ENCODE peak calls at places on chromosomes 1 and 21, in six cellular contexts. D is ovary, O is thyroid gland, R is fibroblast of pulmonary artery, J is A549, E is MM.1S. S is an unnamed sample.

GRCh38 chr21:18772876-18773275 is 369.3 kb upstream of the TMPRSS15 start:
- DNase-seq in R (no peak), O (no peak), E (no peak), D (no peak), J (no peak), S (no peak)

GRCh38 chr1:240687820-240688219 is 75.9 kb upstream of the GREM2 start:
- DNase-seq in D (no peak), R (no peak), J (no peak), O (no peak), E (peak), S (no peak)

GRCh38 chr1:245277276-245277675 is 122.5 kb downstream of the KIF26B start:
- DNase-seq in J (no peak), R (no peak), D (no peak), E (no peak), O (peak), S (no peak)

GRCh38 chr1:2561898-2562895 is 6.0 kb downstream of the TNFRSF14 start:
- DNase-seq in O (no peak), E (no peak), D (no peak), J (no peak), R (no peak), S (no peak)

GRCh38 chr1:39159224-39160036 is 45.1 kb upstream of the MACF1 start:
- DNase-seq in D (no peak), R (peak), J (peak), E (no peak), O (peak), S (peak)

GRCh38 chr1:170664828-170665617 is 1.1 kb downstream of the PRRX1 start:
- DNase-seq in R (peak), J (peak), E (no peak), D (peak), O (peak), S (peak)

GRCh38 chr21:45715441-45715840 is 71.9 kb downstream of the PCBP3 start:
- DNase-seq in R (no peak), J (no peak), O (no peak), E (no peak), D (no peak), S (no peak)

GRCh38 chr1:39609618-39610331 is 29.7 kb downstream of the HEYL start:
- DNase-seq in O (peak), E (peak), D (peak), R (peak), J (peak), S (peak)

GRCh38 chr21:43929217-43929971 is 64.4 kb downstream of the AGPAT3 start:
- DNase-seq in R (no peak), J (no peak), O (peak), E (no peak), D (no peak), S (no peak)

GRCh38 chr1:204286841-204287387 is 72.8 kb downstream of the PLEKHA6 start:
- DNase-seq in R (peak), E (peak), J (peak), D (no peak), O (peak), S (no peak)

GRCh38 chr21:30582850-30583249 is 7.3 kb downstream of the KRTAP22-2 start:
- DNase-seq in J (no peak), D (no peak), E (no peak), O (no peak), R (no peak), S (no peak)

GRCh38 chr1:63721531-63722189 is 52.2 kb upstream of the ROR1 start:
- DNase-seq in J (no peak), E (no peak), O (peak), D (no peak), R (peak), S (peak)

GRCh38 chr1:173863224-173864151 is 4.3 kb downstream of the GAS5 start:
- DNase-seq in J (no peak), R (no peak), D (no peak), E (no peak), O (no peak), S (no peak)

GRCh38 chr21:42705346-42705745 is 51.9 kb downstream of the PDE9A start:
- DNase-seq in E (no peak), D (no peak), R (no peak), J (no peak), O (no peak), S (no peak)

GRCh38 chr21:42707207-42707830 is 53.9 kb downstream of the PDE9A start:
- DNase-seq in E (no peak), R (no peak), O (no peak), D (no peak), J (no peak), S (no peak)

GRCh38 chr21:42704861-42705260 is 51.4 kb downstream of the PDE9A start:
- DNase-seq in D (no peak), R (no peak), E (no peak), O (no peak), J (no peak), S (no peak)

GRCh38 chr21:42706765-42707164 is 53.3 kb downstream of the PDE9A start:
- DNase-seq in R (no peak), O (no peak), E (no peak), J (no peak), D (no peak), S (no peak)

DNA sequence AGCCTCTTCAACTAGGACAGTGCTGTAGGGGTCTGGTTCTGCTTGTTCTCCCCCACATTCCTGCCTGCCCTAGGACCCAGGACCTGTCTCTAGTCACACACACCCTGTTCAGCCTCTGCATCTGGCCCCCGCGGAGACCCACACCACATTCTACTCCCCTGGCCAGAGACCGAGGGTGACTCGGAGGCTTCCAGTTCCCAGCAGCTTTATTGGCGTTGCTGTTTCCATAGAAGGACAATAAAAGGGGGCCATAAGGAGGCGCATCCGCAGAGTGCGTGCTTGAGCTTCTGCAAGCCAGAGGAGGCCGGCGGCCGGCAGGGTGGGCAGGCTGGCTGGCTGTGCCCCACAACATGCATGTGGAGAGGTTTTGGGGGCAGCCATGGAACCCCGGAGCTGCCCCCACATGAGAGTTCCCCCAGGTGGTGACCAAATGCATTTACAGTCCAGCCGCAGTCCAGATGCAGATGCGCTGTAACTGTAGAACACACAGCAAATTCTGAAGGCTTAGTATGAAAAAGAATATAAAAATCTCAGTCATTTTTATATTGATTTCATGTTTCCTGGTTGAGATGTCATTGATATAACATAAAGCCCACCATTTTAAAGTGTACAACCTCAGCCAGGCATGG is 52.4 kb downstream of the PDE9A start:
- DNase-seq in D (no peak), O (no peak), R (no peak), J (no peak), E (no peak), S (no peak)
- H3K4me3 ChIP-seq in D (no peak), O (no peak), R (no peak), J (no peak), E (no peak), S (no peak)

GRCh38 chr1:29713857-29714256 is 477.5 kb downstream of the PTPRU start:
- DNase-seq in R (peak), O (no peak), D (no peak), J (peak), E (no peak), S (peak)
- TF ChIP-seq CTCF in R (peak), O (no peak), D (no peak), J (no peak), E (peak), S (peak)

DNA sequence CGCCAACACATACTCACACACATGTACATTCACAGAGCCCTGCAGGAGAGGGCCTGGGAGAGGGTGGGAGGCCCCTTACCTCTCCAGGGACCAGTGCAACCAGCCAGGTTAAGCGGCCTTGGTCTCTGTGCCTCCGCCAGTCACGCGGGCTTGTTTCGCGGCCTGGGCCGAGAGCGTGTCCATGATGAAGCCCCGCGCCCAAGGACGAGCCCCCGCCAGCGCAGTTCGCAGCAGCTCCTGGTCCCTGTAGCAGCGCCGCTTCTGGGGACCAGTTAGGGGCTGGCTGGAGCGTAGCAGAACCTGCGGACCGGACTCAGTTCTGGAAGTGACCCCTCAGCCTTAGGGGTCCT is 7.3 kb upstream of the FAM167B start:
- DNase-seq in J (no peak), R (no peak), E (no peak), D (peak), O (peak), S (no peak)
- H3K4me3 ChIP-seq in J (no peak), R (peak), E (no peak), D (peak), O (no peak), S (peak)

DNA sequence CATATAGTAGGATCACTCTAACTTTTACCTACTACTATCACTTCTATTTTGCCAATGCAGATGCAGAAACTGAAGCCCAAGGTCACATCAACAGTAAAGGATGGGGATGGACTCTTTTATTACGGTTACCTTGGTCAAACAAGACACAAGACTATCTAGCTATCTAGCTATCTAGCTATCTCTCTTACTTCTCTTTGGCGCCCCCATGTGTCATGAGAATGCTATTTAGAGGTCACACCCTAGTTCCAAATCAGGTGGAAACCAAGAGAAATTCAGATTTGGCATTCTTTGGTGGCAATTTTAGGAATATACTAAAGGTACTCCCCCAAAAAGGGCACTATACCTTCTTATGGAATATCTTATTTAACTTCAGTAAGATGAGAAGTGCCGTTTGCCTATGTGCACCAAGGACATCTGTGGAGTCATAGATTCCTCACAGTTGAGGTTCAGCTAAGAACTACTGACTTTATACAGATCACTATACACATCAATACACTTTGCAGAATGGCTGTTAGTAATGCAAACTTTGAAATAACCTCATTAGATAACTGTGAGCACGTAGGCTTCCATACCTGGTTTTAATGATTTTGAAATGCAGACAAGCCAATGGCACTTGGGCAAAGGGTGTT is 6.7 kb downstream of the ZNF648 start:
- DNase-seq in E (peak), D (no peak), R (no peak), J (peak), O (peak), S (peak)
- TF ChIP-seq CTCF in E (peak), D (no peak), R (peak), J (peak), O (peak), S (no peak)

GRCh38 chr1:206658264-206658980 is 23.1 kb downstream of the DYRK3 start:
- DNase-seq in R (no peak), E (peak), D (no peak), O (no peak), J (peak), S (no peak)
- H3K4me3 ChIP-seq in R (no peak), E (peak), D (no peak), O (no peak), J (no peak), S (no peak)

GRCh38 chr1:216600730-216601426 is 122.4 kb downstream of the ESRRG start:
- DNase-seq in D (peak), E (peak), R (peak), O (peak), J (peak), S (peak)
- TF ChIP-seq CTCF in D (no peak), E (peak), R (peak), O (no peak), J (peak), S (peak)

DNA sequence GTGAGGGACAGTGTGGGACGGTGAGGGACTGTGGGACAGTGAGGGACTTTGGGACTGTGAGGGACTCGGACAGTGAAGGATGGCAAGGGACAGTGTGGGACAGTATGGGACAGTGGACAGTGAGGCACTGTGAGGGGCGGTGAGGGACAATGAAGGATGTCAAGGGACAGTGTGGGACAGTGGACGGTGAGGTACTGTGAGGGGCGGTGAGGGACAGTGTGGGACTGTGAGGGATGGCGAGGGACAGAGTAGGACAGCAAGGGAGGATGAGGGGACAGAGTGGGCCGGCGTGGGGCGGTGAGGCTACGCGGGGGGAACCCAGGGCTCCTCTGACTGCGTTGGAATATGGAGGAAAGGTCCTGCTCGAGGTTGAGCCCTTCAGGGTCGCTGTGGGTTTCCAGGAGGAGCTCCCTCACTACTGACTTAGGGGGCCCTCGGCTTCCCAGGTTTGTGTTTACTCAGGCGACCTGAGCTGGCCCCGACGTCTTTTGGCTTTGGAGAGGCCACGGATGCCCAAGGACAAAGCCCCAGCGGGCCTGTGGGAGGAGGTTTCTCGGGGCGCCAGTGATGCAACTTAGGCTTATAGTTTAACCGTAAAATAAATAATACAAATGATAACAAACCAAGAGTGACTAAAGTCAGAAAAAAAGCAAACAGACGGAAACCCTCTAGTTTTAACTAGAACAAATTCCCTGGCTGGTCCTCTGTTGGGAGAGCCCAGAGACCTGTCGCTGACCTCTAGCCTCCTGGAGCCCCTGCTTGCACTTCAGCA is 1.1 kb upstream of the ERRFI1 start:
- DNase-seq in E (no peak), O (peak), D (peak), R (peak), J (peak), S (peak)
- H3K4me3 ChIP-seq in E (no peak), O (peak), D (peak), R (peak), J (peak), S (peak)

GRCh38 chr1:21936366-21937031 is 611 bp downstream of the HSPG2 start:
- DNase-seq in J (no peak), E (no peak), D (peak), R (no peak), O (peak), S (no peak)
- TF ChIP-seq CTCF in J (no peak), E (no peak), D (no peak), R (no peak), O (no peak), S (no peak)

GRCh38 chr1:27011976-27012563 is 580 bp downstream of the TENT5B start:
- DNase-seq in D (no peak), J (peak), R (no peak), E (no peak), O (peak), S (no peak)

GRCh38 chr1:27007909-27008582 is 4.6 kb downstream of the TENT5B start:
- DNase-seq in R (no peak), E (no peak), J (peak), O (peak), D (no peak), S (no peak)

GRCh38 chr1:27009601-27010197 is 3.0 kb downstream of the TENT5B start:
- DNase-seq in J (peak), D (no peak), R (no peak), E (no peak), O (peak), S (no peak)

GRCh38 chr1:27011058-27011764 is 1.4 kb downstream of the TENT5B start:
- DNase-seq in E (no peak), O (peak), D (peak), R (peak), J (peak), S (peak)

DNA sequence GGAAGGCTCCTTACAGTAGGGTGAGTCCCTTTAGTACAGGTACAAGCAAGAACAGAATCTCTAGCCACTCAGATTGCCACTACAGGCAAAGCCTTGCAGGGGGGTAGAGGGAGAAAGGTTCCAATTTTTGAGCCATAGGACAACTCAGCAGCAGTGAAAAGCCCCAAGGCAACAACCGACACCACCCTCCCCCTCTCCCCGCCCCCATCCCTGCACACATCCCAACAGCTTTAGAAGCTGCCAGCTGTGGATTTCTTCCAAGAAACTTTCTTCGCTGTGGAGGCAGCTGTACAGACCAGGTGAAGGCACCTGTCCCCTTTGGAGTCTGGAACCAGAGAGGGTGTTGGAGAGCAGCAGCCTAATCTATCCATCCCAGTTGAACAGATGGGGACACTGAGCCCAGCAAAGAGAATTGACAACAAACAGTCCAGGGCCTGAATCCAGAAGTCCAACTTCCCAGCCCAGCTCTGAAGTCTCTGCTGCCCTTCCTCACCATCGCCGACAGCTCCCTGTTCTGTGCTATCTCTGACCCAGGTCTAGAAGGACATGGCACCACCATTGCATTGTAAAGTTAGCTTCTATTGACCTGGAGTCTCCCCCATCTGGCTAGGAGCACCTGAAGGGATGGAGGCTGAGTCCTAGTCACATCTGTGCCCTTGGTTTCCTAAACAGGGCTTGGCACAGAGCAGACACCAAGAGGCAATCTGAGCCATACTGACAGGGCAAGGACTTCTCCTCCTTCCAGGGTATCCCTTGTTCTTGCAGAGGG is 2.2 kb downstream of the TENT5B start:
- DNase-seq in J (no peak), O (peak), R (no peak), E (no peak), D (no peak), S (no peak)
- H3K4me3 ChIP-seq in J (no peak), O (no peak), R (no peak), E (no peak), D (peak), S (peak)

DNA sequence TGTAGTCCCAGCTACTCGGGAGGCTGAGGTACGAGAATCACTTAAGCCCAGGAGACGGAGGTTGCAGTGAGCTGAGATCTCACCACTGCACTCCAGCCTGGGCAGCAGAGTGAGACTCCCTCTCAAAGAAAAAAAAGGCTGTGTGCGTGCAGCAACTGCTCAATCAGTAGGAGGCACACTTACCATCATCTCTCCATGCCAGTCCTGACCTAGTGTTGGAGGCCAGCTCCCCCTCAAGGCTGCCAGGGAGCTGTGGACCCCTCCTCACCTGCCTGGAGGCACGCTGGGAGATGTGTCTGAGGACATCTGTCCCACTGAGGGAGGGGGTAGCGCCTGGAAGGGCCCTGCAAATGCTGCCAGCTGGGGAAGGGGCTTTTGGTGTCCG is 11.9 kb downstream of the RPS6KA1 start:
- DNase-seq in O (no peak), D (no peak), R (no peak), J (no peak), E (no peak), S (no peak)
- TF ChIP-seq CTCF in O (no peak), D (no peak), R (no peak), J (no peak), E (no peak), S (no peak)